ENCODE peak calls at places on chromosomes 2 and 18, in nine cellular contexts. One of them, this sample, is unnamed.

GRCh38 chr2:55628931-55629330 is 11.5 kb upstream of the PPP4R3B start:
- DNase-seq in SW480: no peak
- DNase-seq in RCC 7860: no peak
- DNase-seq in MM.1S: no peak
- DNase-seq in GM23338: no peak
- DNase-seq in RPMI8226: no peak
- DNase-seq in endothelial cell: no peak
- DNase-seq in Panc1: no peak
- DNase-seq in stimulated activated naive CD8-positive, alpha-beta T cell treated with anti-CD3 and anti-CD28 coated beads, Interleukin-15, Interleukin-2, amounts not matched to agents 100 U/mL and 50 U/mL, for 24 hours: no peak
- DNase-seq in this sample: no peak

GRCh38 chr18:61922435-61922834 is 29.6 kb upstream of the RNF152 start:
- DNase-seq in SW480: no peak
- DNase-seq in RCC 7860: no peak
- DNase-seq in MM.1S: no peak
- DNase-seq in GM23338: no peak
- DNase-seq in RPMI8226: no peak
- DNase-seq in endothelial cell: no peak
- DNase-seq in Panc1: no peak
- DNase-seq in stimulated activated naive CD8-positive, alpha-beta T cell treated with anti-CD3 and anti-CD28 coated beads, Interleukin-15, Interleukin-2, amounts not matched to agents 100 U/mL and 50 U/mL, for 24 hours: no peak
- DNase-seq in this sample: no peak

GRCh38 chr2:7348761-7349160 is 431.5 kb downstream of the RNF144A start:
- DNase-seq in SW480: no peak
- DNase-seq in RCC 7860: no peak
- DNase-seq in MM.1S: no peak
- DNase-seq in GM23338: no peak
- DNase-seq in RPMI8226: no peak
- DNase-seq in endothelial cell: no peak
- DNase-seq in Panc1: no peak
- DNase-seq in stimulated activated naive CD8-positive, alpha-beta T cell treated with anti-CD3 and anti-CD28 coated beads, Interleukin-15, Interleukin-2, amounts not matched to agents 100 U/mL and 50 U/mL, for 24 hours: no peak
- DNase-seq in this sample: no peak

GRCh38 chr2:14647714-14648113 is 15.2 kb downstream of the LRATD1 start:
- DNase-seq in SW480: no peak
- DNase-seq in RCC 7860: no peak
- DNase-seq in MM.1S: no peak
- DNase-seq in GM23338: no peak
- DNase-seq in RPMI8226: no peak
- DNase-seq in endothelial cell: no peak
- DNase-seq in Panc1: no peak
- DNase-seq in stimulated activated naive CD8-positive, alpha-beta T cell treated with anti-CD3 and anti-CD28 coated beads, Interleukin-15, Interleukin-2, amounts not matched to agents 100 U/mL and 50 U/mL, for 24 hours: no peak
- DNase-seq in this sample: no peak

GRCh38 chr2:232539298-232540231 is at the start of gene CHRNG:
- DNase-seq in SW480: no peak
- DNase-seq in RCC 7860: no peak
- DNase-seq in MM.1S: no peak
- DNase-seq in GM23338: no peak
- DNase-seq in RPMI8226: no peak
- DNase-seq in endothelial cell: no peak
- DNase-seq in Panc1: no peak
- DNase-seq in stimulated activated naive CD8-positive, alpha-beta T cell treated with anti-CD3 and anti-CD28 coated beads, Interleukin-15, Interleukin-2, amounts not matched to agents 100 U/mL and 50 U/mL, for 24 hours: no peak
- DNase-seq in this sample: no peak

GRCh38 chr2:74077636-74078035 is 70.1 kb downstream of the BOLA3 start:
- DNase-seq in SW480: no peak
- DNase-seq in RCC 7860: no peak
- DNase-seq in MM.1S: no peak
- DNase-seq in GM23338: no peak
- DNase-seq in RPMI8226: no peak
- DNase-seq in endothelial cell: no peak
- DNase-seq in Panc1: no peak
- DNase-seq in stimulated activated naive CD8-positive, alpha-beta T cell treated with anti-CD3 and anti-CD28 coated beads, Interleukin-15, Interleukin-2, amounts not matched to agents 100 U/mL and 50 U/mL, for 24 hours: no peak
- DNase-seq in this sample: no peak

GRCh38 chr2:18552351-18553077 is 7.9 kb downstream of the RDH14 start:
- DNase-seq in SW480: no peak
- DNase-seq in RCC 7860: no peak
- DNase-seq in MM.1S: no peak
- DNase-seq in GM23338: no peak
- DNase-seq in RPMI8226: no peak
- DNase-seq in endothelial cell: no peak
- DNase-seq in Panc1: no peak
- DNase-seq in stimulated activated naive CD8-positive, alpha-beta T cell treated with anti-CD3 and anti-CD28 coated beads, Interleukin-15, Interleukin-2, amounts not matched to agents 100 U/mL and 50 U/mL, for 24 hours: no peak
- DNase-seq in this sample: no peak

GRCh38 chr2:104033399-104033798 is 820.5 kb upstream of the POU3F3 start:
- DNase-seq in SW480: peak
- DNase-seq in RCC 7860: no peak
- DNase-seq in MM.1S: peak
- DNase-seq in GM23338: peak
- DNase-seq in RPMI8226: no peak
- DNase-seq in endothelial cell: peak
- DNase-seq in Panc1: peak
- DNase-seq in stimulated activated naive CD8-positive, alpha-beta T cell treated with anti-CD3 and anti-CD28 coated beads, Interleukin-15, Interleukin-2, amounts not matched to agents 100 U/mL and 50 U/mL, for 24 hours: no peak
- DNase-seq in this sample: no peak

GRCh38 chr2:8462899-8463648 is 218.8 kb upstream of the ID2 start:
- DNase-seq in SW480: no peak
- DNase-seq in RCC 7860: no peak
- DNase-seq in MM.1S: no peak
- DNase-seq in GM23338: no peak
- DNase-seq in RPMI8226: no peak
- DNase-seq in endothelial cell: no peak
- DNase-seq in Panc1: no peak
- DNase-seq in stimulated activated naive CD8-positive, alpha-beta T cell treated with anti-CD3 and anti-CD28 coated beads, Interleukin-15, Interleukin-2, amounts not matched to agents 100 U/mL and 50 U/mL, for 24 hours: no peak
- DNase-seq in this sample: no peak

GRCh38 chr2:28626891-28627421 is 124.7 kb upstream of the PPP1CB start:
- DNase-seq in SW480: no peak
- DNase-seq in RCC 7860: no peak
- DNase-seq in MM.1S: no peak
- DNase-seq in GM23338: no peak
- DNase-seq in RPMI8226: no peak
- DNase-seq in endothelial cell: no peak
- DNase-seq in Panc1: no peak
- DNase-seq in stimulated activated naive CD8-positive, alpha-beta T cell treated with anti-CD3 and anti-CD28 coated beads, Interleukin-15, Interleukin-2, amounts not matched to agents 100 U/mL and 50 U/mL, for 24 hours: no peak
- DNase-seq in this sample: no peak

GRCh38 chr2:101341421-101341820 is 32.9 kb upstream of the RNF149 start:
- DNase-seq in SW480: no peak
- DNase-seq in RCC 7860: no peak
- DNase-seq in MM.1S: no peak
- DNase-seq in GM23338: peak
- DNase-seq in RPMI8226: no peak
- DNase-seq in endothelial cell: no peak
- DNase-seq in Panc1: no peak
- DNase-seq in stimulated activated naive CD8-positive, alpha-beta T cell treated with anti-CD3 and anti-CD28 coated beads, Interleukin-15, Interleukin-2, amounts not matched to agents 100 U/mL and 50 U/mL, for 24 hours: peak
- DNase-seq in this sample: peak

GRCh38 chr2:67829470-67829869 is 233.3 kb downstream of the C1D start:
- DNase-seq in SW480: no peak
- DNase-seq in RCC 7860: no peak
- DNase-seq in MM.1S: no peak
- DNase-seq in GM23338: no peak
- DNase-seq in RPMI8226: no peak
- DNase-seq in endothelial cell: no peak
- DNase-seq in Panc1: no peak
- DNase-seq in stimulated activated naive CD8-positive, alpha-beta T cell treated with anti-CD3 and anti-CD28 coated beads, Interleukin-15, Interleukin-2, amounts not matched to agents 100 U/mL and 50 U/mL, for 24 hours: no peak
- DNase-seq in this sample: no peak

GRCh38 chr18:60259052-60259681 is 113.4 kb downstream of the MC4R start:
- DNase-seq in SW480: no peak
- DNase-seq in RCC 7860: peak
- DNase-seq in MM.1S: no peak
- DNase-seq in GM23338: no peak
- DNase-seq in RPMI8226: no peak
- DNase-seq in endothelial cell: no peak
- DNase-seq in Panc1: peak
- DNase-seq in stimulated activated naive CD8-positive, alpha-beta T cell treated with anti-CD3 and anti-CD28 coated beads, Interleukin-15, Interleukin-2, amounts not matched to agents 100 U/mL and 50 U/mL, for 24 hours: no peak
- DNase-seq in this sample: no peak

GRCh38 chr2:234677758-234678538 is 181.1 kb upstream of the ARL4C start:
- DNase-seq in SW480: peak
- DNase-seq in RCC 7860: peak
- DNase-seq in MM.1S: no peak
- DNase-seq in GM23338: no peak
- DNase-seq in RPMI8226: no peak
- DNase-seq in endothelial cell: no peak
- DNase-seq in Panc1: no peak
- DNase-seq in stimulated activated naive CD8-positive, alpha-beta T cell treated with anti-CD3 and anti-CD28 coated beads, Interleukin-15, Interleukin-2, amounts not matched to agents 100 U/mL and 50 U/mL, for 24 hours: no peak
- DNase-seq in this sample: no peak

GRCh38 chr2:50295596-50295995 is 736.3 kb downstream of the NRXN1 start:
- DNase-seq in SW480: no peak
- DNase-seq in RCC 7860: no peak
- DNase-seq in MM.1S: no peak
- DNase-seq in GM23338: no peak
- DNase-seq in RPMI8226: no peak
- DNase-seq in endothelial cell: no peak
- DNase-seq in Panc1: no peak
- DNase-seq in stimulated activated naive CD8-positive, alpha-beta T cell treated with anti-CD3 and anti-CD28 coated beads, Interleukin-15, Interleukin-2, amounts not matched to agents 100 U/mL and 50 U/mL, for 24 hours: no peak
- DNase-seq in this sample: no peak

This sample was measured in activated naive CD4-positive, alpha-beta T cell treated with anti-CD3 and anti-CD28 coated beads, Interleukin-2, amount 10 ng/mL, durations not matched to agents 7 days and 5 days.